ENCODE peak calls at places on chromosomes 13 and 19, in six cellular contexts. K is mesendoderm, H is H1, B is neuronal stem cell, W is mesenchymal stem cell, Q is H9. E is an unnamed sample.

GRCh38 chr13:29753593-29754485 is 96.6 kb downstream of the UBL3 start:
- DNase-seq in W (peak), Q (no peak), B (no peak), K (no peak), H (no peak), E (peak)

GRCh38 chr19:41801682-41802317 is 5.4 kb downstream of the CEACAM3 start:
- DNase-seq in W (no peak), Q (no peak), H (no peak), B (no peak), K (no peak), E (no peak)

GRCh38 chr13:28394422-28394821 is 100.5 kb downstream of the FLT1 start:
- DNase-seq in B (no peak), Q (no peak), H (no peak), W (peak), K (no peak), E (peak)

GRCh38 chr13:38159710-38160109 is 189.9 kb upstream of the UFM1 start:
- DNase-seq in H (no peak), B (no peak), Q (no peak), K (no peak), W (no peak), E (no peak)

GRCh38 chr19:2231621-2232221 is 4.4 kb downstream of the PLEKHJ1 start:
- DNase-seq in B (no peak), K (peak), H (no peak), W (no peak), Q (peak), E (no peak)

GRCh38 chr13:49421391-49421790 is 22.5 kb downstream of the CAB39L start:
- DNase-seq in K (peak), W (peak), H (no peak), Q (peak), B (no peak), E (no peak)

GRCh38 chr19:632228-633067 is 889 bp downstream of the POLRMT start:
- DNase-seq in H (no peak), W (peak), B (peak), Q (peak), K (peak), E (peak)

GRCh38 chr19:44003461-44004134 is 841 bp downstream of the ZNF230 start:
- DNase-seq in Q (no peak), H (no peak), W (peak), K (no peak), B (no peak), E (no peak)

GRCh38 chr19:40465025-40465780 is at the start of gene BLVRB:
- DNase-seq in Q (no peak), K (no peak), B (no peak), H (no peak), W (peak), E (peak)

GRCh38 chr19:23395041-23395721 is at the start of gene ZNF91:
- DNase-seq in Q (peak), B (peak), K (peak), H (peak), W (peak), E (peak)

GRCh38 chr13:27919934-27920676 is at the start of gene PDX1:
- DNase-seq in H (no peak), W (no peak), Q (peak), K (peak), B (peak), E (no peak)

GRCh38 chr13:45534604-45535003 is 69.9 kb downstream of the COG3 start:
- DNase-seq in K (no peak), B (no peak), W (no peak), Q (no peak), H (no peak), E (no peak)

GRCh38 chr13:42970824-42971669 is 21.0 kb downstream of the EPSTI1 start:
- DNase-seq in W (peak), H (no peak), B (peak), K (peak), Q (peak), E (peak)

GRCh38 chr13:87777395-87777794 is 106.2 kb downstream of the SLITRK5 start:
- DNase-seq in K (peak), W (peak), H (no peak), B (no peak), Q (no peak), E (no peak)

GRCh38 chr19:11064831-11065303 is 24.4 kb upstream of the LDLR start:
- DNase-seq in H (no peak), Q (no peak), B (no peak), K (no peak), W (no peak), E (no peak)

GRCh38 chr13:113598081-113598410 is 13.5 kb downstream of the TFDP1 start:
- DNase-seq in K (no peak), B (no peak), W (no peak), H (no peak), Q (peak), E (no peak)

GRCh38 chr13:113665582-113666323 is 1.3 kb upstream of the GRK1 start:
- DNase-seq in K (no peak), B (no peak), W (peak), Q (no peak), H (no peak), E (no peak)

GRCh38 chr13:36157475-36157874 is 26.3 kb upstream of the DCLK1 start:
- DNase-seq in B (no peak), Q (no peak), K (no peak), H (no peak), W (no peak), E (no peak)

GRCh38 chr19:46056536-46056935 is 15.7 kb upstream of the IGFL4 start:
- DNase-seq in Q (no peak), H (no peak), W (no peak), B (no peak), K (no peak), E (no peak)

GRCh38 chr19:33064117-33064777 is 441 bp downstream of the RHPN2 start:
- DNase-seq in K (peak), Q (peak), W (peak), B (peak), H (no peak), E (no peak)

GRCh38 chr19:18049390-18049789 is 37.3 kb downstream of the IL12RB1 start:
- DNase-seq in K (no peak), H (no peak), W (no peak), Q (no peak), B (no peak), E (peak)

GRCh38 chr13:42740753-42741152 is 40.6 kb upstream of the FAM216B start:
- DNase-seq in K (no peak), H (no peak), B (no peak), W (no peak), Q (no peak), E (no peak)

GRCh38 chr13:102846261-102847015 is 606 bp downstream of the ERCC5 start:
- DNase-seq in Q (peak), H (no peak), W (peak), K (peak), B (no peak), E (peak)

GRCh38 chr19:11530432-11530831 is 1.5 kb upstream of the ECSIT start:
- DNase-seq in K (peak), Q (peak), B (no peak), W (peak), H (peak), E (peak)

GRCh38 chr19:35086455-35086854 is 29.2 kb upstream of the FXYD3 start:
- DNase-seq in Q (no peak), H (no peak), W (no peak), B (no peak), K (no peak), E (no peak)

GRCh38 chr19:35081201-35081600 is 34.4 kb upstream of the FXYD3 start:
- DNase-seq in H (no peak), B (no peak), W (no peak), Q (no peak), K (no peak), E (no peak)

GRCh38 chr19:35085947-35086346 is 29.7 kb upstream of the FXYD3 start:
- DNase-seq in Q (no peak), H (no peak), K (no peak), B (no peak), W (no peak), E (no peak)

GRCh38 chr19:35084078-35084762 is 31.4 kb upstream of the FXYD3 start:
- DNase-seq in B (no peak), Q (no peak), K (peak), W (no peak), H (no peak), E (no peak)

GRCh38 chr19:35083678-35084077 is 31.9 kb upstream of the FXYD3 start:
- DNase-seq in B (no peak), K (no peak), H (no peak), W (no peak), Q (no peak), E (no peak)
- H2BK15ac ChIP-seq in B (peak), K (no peak), H (no peak), W (no peak), Q (no peak), E (no peak)

DNA sequence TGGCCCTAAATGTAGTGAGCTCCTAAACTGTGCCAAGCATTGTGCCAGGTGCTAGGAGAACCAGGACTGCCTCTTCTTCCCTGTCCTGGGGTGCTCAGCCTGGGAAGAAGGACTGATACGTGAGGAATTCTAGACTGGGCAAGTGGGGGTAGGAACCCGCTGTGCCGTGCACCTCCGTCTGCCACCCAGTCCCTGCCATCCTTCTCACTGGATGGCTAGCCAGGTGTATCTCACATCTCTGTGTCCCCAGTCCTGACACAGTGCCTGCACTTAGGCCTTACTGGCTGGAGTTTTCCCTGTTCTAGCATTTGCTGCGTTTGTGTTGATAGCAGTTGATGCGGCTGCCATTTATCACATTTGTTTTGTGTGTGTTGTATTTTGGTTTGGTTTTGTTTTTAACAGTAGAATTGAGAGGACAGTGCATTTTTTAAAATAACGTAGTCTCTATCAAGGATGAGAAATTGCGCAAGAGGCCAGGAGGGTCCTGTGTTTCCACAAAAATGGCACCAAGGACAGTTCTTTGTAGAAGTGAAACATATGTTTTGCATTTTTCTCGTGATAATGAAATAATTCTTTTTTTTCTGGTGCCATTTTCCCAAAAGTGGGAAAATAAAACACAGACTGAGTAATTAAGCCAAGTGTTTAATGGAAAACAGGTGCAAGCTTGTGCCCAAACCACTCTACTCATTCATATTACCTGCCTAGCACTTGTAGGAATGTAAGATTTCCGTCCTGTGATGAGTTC is 4.7 kb upstream of the GPR183 start:
- DNase-seq in H (no peak), W (no peak), Q (no peak), B (no peak), K (no peak), E (no peak)
- H2BK15ac ChIP-seq in H (no peak), W (no peak), Q (no peak), B (no peak), K (no peak), E (peak)

GRCh38 chr13:25662516-25662915 is 290.7 kb downstream of the ATP8A2 start:
- DNase-seq in K (no peak), Q (no peak), B (no peak), W (no peak), H (no peak), E (no peak)
- H2BK15ac ChIP-seq in K (no peak), Q (no peak), B (no peak), W (no peak), H (no peak), E (no peak)

DNA sequence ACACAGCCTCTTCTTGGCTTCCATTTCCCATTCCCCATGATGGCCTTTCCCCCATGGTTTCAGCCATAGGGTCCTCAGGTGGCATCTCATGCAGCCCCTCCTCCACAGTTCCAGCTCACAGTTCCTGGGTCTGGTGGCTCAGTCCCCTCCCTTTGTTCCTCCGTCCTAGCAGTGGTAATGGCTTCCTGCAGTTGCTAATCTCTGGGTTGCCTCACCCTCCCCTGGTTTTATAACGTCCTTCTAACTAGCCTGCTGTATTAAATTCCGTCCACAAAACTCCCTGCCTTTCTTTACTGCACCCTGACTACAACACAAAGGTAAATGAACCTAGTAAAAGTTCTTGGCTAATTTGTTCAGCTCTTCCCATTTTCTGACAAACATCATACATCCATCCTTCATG is 30.9 kb downstream of the CCDC70 start:
- DNase-seq in W (no peak), H (no peak), Q (no peak), B (no peak), K (no peak), E (no peak)
- H2BK15ac ChIP-seq in W (no peak), H (no peak), Q (no peak), B (no peak), K (no peak), E (no peak)

E was measured in IMR-90.